ENCODE peak calls at places on chromosomes 11 and 22, in five cellular contexts. K, A, N, Q and F are unnamed samples.

GRCh38 chr22:23678133-23678532 is 12.7 kb upstream of the RGL4 start:
- DNase-seq in K (no peak), A (no peak), N (no peak), Q (no peak), F (no peak)

GRCh38 chr22:28728621-28729313 is 12.9 kb downstream of the CHEK2 start:
- DNase-seq in K (no peak), A (no peak), N (no peak), Q (no peak), F (no peak)

GRCh38 chr11:78564889-78565467 is 9.7 kb downstream of the NARS2 start:
- DNase-seq in K (no peak), A (no peak), N (no peak), Q (no peak), F (no peak)

GRCh38 chr11:16896716-16897115 is 117.5 kb downstream of the PLEKHA7 start:
- DNase-seq in K (no peak), A (no peak), N (no peak), Q (no peak), F (no peak)

GRCh38 chr11:48170176-48170839 is 46.3 kb upstream of the OR4B1 start:
- DNase-seq in K (no peak), A (no peak), N (no peak), Q (no peak), F (no peak)

GRCh38 chr22:29716814-29717213 is 3.0 kb upstream of the CABP7 start:
- DNase-seq in K (peak; percentile 60), A (no peak), N (no peak), Q (peak; percentile 92), F (no peak)

GRCh38 chr22:19085233-19086043 is 36.8 kb downstream of the DGCR2 start:
- DNase-seq in K (no peak), A (no peak), N (no peak), Q (no peak), F (peak; percentile 46)

GRCh38 chr22:45318168-45318557 is 8.4 kb downstream of the FAM118A start:
- DNase-seq in K (peak; percentile 79), A (peak; percentile 93), N (no peak), Q (no peak), F (no peak)

GRCh38 chr11:128726464-128727139 is 32.7 kb downstream of the FLI1 start:
- DNase-seq in K (no peak), A (no peak), N (peak; percentile 20), Q (no peak), F (no peak)

GRCh38 chr11:16474659-16475058 is 118.3 kb upstream of the SOX6 start:
- DNase-seq in K (no peak), A (no peak), N (no peak), Q (no peak), F (no peak)

GRCh38 chr11:108726077-108726800 is 61.4 kb downstream of the DDX10 start:
- DNase-seq in K (no peak), A (no peak), N (no peak), Q (no peak), F (no peak)

GRCh38 chr22:33823552-33823951 is 96.7 kb downstream of the LARGE1 start:
- DNase-seq in K (peak; percentile 23), A (no peak), N (peak; percentile 56), Q (no peak), F (no peak)

GRCh38 chr11:9047986-9048522 is 43.3 kb downstream of the SCUBE2 start:
- DNase-seq in K (no peak), A (peak; percentile 49), N (no peak), Q (no peak), F (peak; percentile 33)

GRCh38 chr11:131688056-131688693 is 317.8 kb downstream of the NTM start:
- DNase-seq in K (peak; percentile 51), A (no peak), N (no peak), Q (peak; percentile 84), F (no peak)

GRCh38 chr11:43947003-43947500 is 4.6 kb downstream of the C11orf96 start:
- DNase-seq in K (no peak), A (peak; percentile 61), N (no peak), Q (peak; percentile 22), F (no peak)

GRCh38 chr22:17339095-17339693 is 30.1 kb upstream of the CECR2 start:
- DNase-seq in K (peak; percentile 15), A (no peak), N (peak; percentile 13), Q (no peak), F (no peak)

GRCh38 chr11:46551261-46551660 is 42.6 kb downstream of the AMBRA1 start:
- DNase-seq in K (no peak), A (no peak), N (no peak), Q (no peak), F (no peak)

GRCh38 chr11:122146475-122146874 is 30.5 kb upstream of the BLID start:
- DNase-seq in K (no peak), A (no peak), N (no peak), Q (no peak), F (no peak)

GRCh38 chr11:12761029-12761428 is 86.8 kb downstream of the TEAD1 start:
- DNase-seq in K (no peak), A (no peak), N (no peak), Q (no peak), F (no peak)

GRCh38 chr22:27107824-27108223 is 450.4 kb downstream of the MIAT start:
- DNase-seq in K (peak; percentile 73), A (peak; percentile 75), N (peak; percentile 14), Q (no peak), F (no peak)

GRCh38 chr11:81989093-81989492 is 744.6 kb downstream of the FAM181B start:
- DNase-seq in K (no peak), A (no peak), N (no peak), Q (no peak), F (no peak)

GRCh38 chr11:1915795-1916131 is 3.7 kb upstream of the TNNT3 start:
- DNase-seq in K (no peak), A (no peak), N (no peak), Q (no peak), F (no peak)

GRCh38 chr22:48642550-48642949 is 1185.1 kb downstream of the BRD1 start:
- DNase-seq in K (no peak), A (no peak), N (no peak), Q (no peak), F (no peak)

GRCh38 chr11:109034341-109034696 is 369.4 kb downstream of the DDX10 start:
- DNase-seq in K (no peak), A (no peak), N (no peak), Q (no peak), F (no peak)

GRCh38 chr22:42399315-42400271 is 32.6 kb downstream of the NFAM1 start:
- DNase-seq in K (no peak), A (no peak), N (no peak), Q (peak; percentile 44), F (no peak)

GRCh38 chr22:23984430-23984829 is 4.5 kb downstream of the GSTT2 start:
- DNase-seq in K (no peak), A (no peak), N (no peak), Q (no peak), F (no peak)

GRCh38 chr11:12220305-12220704 is 109.9 kb downstream of the MICAL2 start:
- DNase-seq in K (peak; percentile 58), A (peak; percentile 78), N (peak; percentile 22), Q (no peak), F (no peak)

GRCh38 chr11:96215094-96215782 is 127.8 kb downstream of the MAML2 start:
- DNase-seq in K (no peak), A (peak; percentile 41), N (no peak), Q (peak; percentile 19), F (no peak)

GRCh38 chr22:19195796-19196731 is 17.5 kb upstream of the SLC25A1 start:
- DNase-seq in K (no peak), A (no peak), N (no peak), Q (no peak), F (no peak)

GRCh38 chr22:29994941-29995340 is 85.3 kb upstream of the HORMAD2 start:
- DNase-seq in K (no peak), A (no peak), N (no peak), Q (no peak), F (no peak)

GRCh38 chr11:36508743-36509142 is 1.3 kb downstream of the TRAF6 start:
- DNase-seq in K (no peak), A (no peak), N (no peak), Q (no peak), F (no peak)

GRCh38 chr11:70523384-70524095 is 125.2 kb downstream of the CTTN start:
- DNase-seq in K (no peak), A (no peak), N (no peak), Q (no peak), F (no peak)

GRCh38 chr11:105821366-105821765 is 200.7 kb downstream of the MSANTD4 start:
- DNase-seq in K (no peak), A (no peak), N (no peak), Q (peak; percentile 14), F (no peak)

DNA sequence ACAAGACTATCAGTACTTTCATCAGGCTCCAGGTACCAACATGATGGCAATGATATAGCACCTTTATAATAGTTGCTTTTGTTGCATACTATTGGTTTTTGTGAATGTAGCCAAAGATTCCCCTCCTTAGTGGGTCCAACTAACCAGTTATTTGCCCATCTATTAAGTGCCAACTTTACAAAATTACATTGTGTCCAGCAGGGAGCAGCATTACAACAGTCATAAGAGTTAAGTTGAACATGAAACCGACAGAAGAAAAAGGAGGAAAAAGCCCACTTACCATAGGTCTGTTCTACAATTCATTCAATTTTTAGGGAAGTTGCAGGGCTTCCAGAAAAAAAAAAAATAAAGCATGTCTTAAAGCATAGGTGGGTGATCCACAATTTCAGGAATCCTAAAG is 21.6 kb downstream of the IMMP1L start:
- DNase-seq in K (no peak), A (no peak), N (no peak), Q (no peak), F (no peak)
- TF ChIP-seq CTCF in K (peak; percentile 38), A (no peak), N (no peak), Q (peak; percentile 23), F (peak; percentile 57)

GRCh38 chr11:19350093-19350665 is 109.4 kb upstream of the E2F8 start:
- DNase-seq in K (no peak), A (no peak), N (no peak), Q (peak; percentile 18), F (no peak)
- TF ChIP-seq CTCF in K (no peak), A (no peak), N (no peak), Q (no peak), F (no peak)

GRCh38 chr11:77561257-77561656 is 28.5 kb upstream of the AQP11 start:
- DNase-seq in K (no peak), A (no peak), N (no peak), Q (no peak), F (no peak)

GRCh38 chr11:77560605-77561004 is 29.1 kb upstream of the AQP11 start:
- DNase-seq in K (no peak), A (no peak), N (no peak), Q (no peak), F (no peak)

GRCh38 chr11:77558380-77558779 is 31.4 kb upstream of the AQP11 start:
- DNase-seq in K (no peak), A (no peak), N (no peak), Q (no peak), F (no peak)

GRCh38 chr11:77559686-77560425 is 29.9 kb upstream of the AQP11 start:
- DNase-seq in K (no peak), A (no peak), N (no peak), Q (no peak), F (no peak)

GRCh38 chr11:77557553-77557952 is 32.2 kb upstream of the AQP11 start:
- DNase-seq in K (no peak), A (no peak), N (no peak), Q (no peak), F (no peak)
- TF ChIP-seq CTCF in K (no peak), A (no peak), N (peak; percentile 8), Q (peak; percentile 32), F (peak; percentile 45)

DNA sequence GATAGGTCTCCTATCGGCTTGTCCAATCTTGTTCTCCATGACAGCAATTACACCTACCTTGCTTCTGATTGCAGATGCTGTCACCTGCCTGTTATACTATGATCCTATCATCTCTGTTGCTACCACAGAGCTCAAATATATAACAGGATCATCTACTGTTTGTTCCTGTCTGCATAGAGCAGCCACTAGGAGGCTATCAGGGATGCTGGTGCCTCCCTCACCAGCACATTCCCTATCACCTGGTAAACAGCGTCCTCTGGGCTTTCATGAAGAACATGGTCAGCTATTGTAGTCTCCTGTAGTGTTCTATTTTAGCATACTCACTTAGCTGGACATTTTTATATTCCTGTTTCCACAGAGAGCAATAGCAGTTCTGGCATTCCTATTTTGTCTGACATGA is 87.8 kb upstream of the FAT3 start:
- DNase-seq in K (no peak), A (no peak), N (no peak), Q (no peak), F (no peak)
- TF ChIP-seq CTCF in K (no peak), A (no peak), N (no peak), Q (no peak), F (no peak)